ENCODE peak calls at places on chromosomes 1 and 21, in nine cellular contexts. P is activated CD4-positive, CD25-positive, alpha-beta regulatory T cell treated with anti-CD3 and anti-CD28 coated beads, Interleukin-2, amount 50 U/mL, for 72 hours; O is glutamatergic neuron; J is astrocyte of the spinal cord; I is NCI-H1105; N is SIG-M5; Q is H4; B is Daoy; U is naive thymus-derived CD4-positive, alpha-beta T cell. C is an unnamed sample.

GRCh38 chr1:24903560-24903954 is 26.5 kb downstream of the RUNX3 start:
- DNase-seq in P (peak), O (no peak), J (no peak), I (no peak), N (no peak), Q (no peak), B (no peak), U (no peak), C (no peak)

GRCh38 chr1:114105401-114105979 is 48.2 kb downstream of the SYT6 start:
- DNase-seq in P (no peak), O (no peak), J (no peak), I (no peak), N (no peak), Q (no peak), B (no peak), U (no peak), C (peak)

GRCh38 chr1:53175302-53175913 is 21.2 kb upstream of the CPT2 start:
- DNase-seq in P (no peak), O (no peak), J (peak), I (no peak), N (no peak), Q (no peak), B (peak), U (no peak), C (no peak)

GRCh38 chr1:220990417-220991337 is 111.4 kb downstream of the HLX start:
- DNase-seq in P (no peak), O (no peak), J (peak), I (no peak), N (no peak), Q (peak), B (peak), U (no peak), C (no peak)

GRCh38 chr1:42966688-42967609 is 8.3 kb upstream of the SLC2A1 start:
- DNase-seq in P (no peak), O (no peak), J (peak), I (peak), N (no peak), Q (peak), B (peak), U (no peak), C (peak)

GRCh38 chr1:202579806-202580205 is 130.4 kb downstream of the SYT2 start:
- DNase-seq in P (no peak), O (no peak), J (peak), I (no peak), N (no peak), Q (peak), B (peak), U (no peak), C (no peak)

GRCh38 chr1:178724734-178725602 is at the start of gene RALGPS2:
- DNase-seq in P (peak), O (peak), J (peak), I (peak), N (peak), Q (peak), B (peak), U (peak), C (peak)

GRCh38 chr1:978069-978834 is 3.6 kb downstream of the PERM1 start:
- DNase-seq in P (peak), O (no peak), J (no peak), I (no peak), N (no peak), Q (no peak), B (no peak), U (no peak), C (no peak)

GRCh38 chr1:77056525-77056924 is 162.7 kb downstream of the PIGK start:
- DNase-seq in P (no peak), O (no peak), J (no peak), I (no peak), N (no peak), Q (peak), B (peak), U (no peak), C (no peak)

GRCh38 chr1:233045591-233045990 is 95.2 kb downstream of the NTPCR start:
- DNase-seq in P (no peak), O (no peak), J (peak), I (no peak), N (no peak), Q (no peak), B (no peak), U (no peak), C (no peak)

GRCh38 chr1:84122780-84123382 is 21.2 kb upstream of the PRKACB start:
- DNase-seq in P (no peak), O (peak), J (peak), I (peak), N (no peak), Q (peak), B (peak), U (peak), C (peak)

GRCh38 chr1:94322696-94323095 is 85.3 kb upstream of the ARHGAP29 start:
- DNase-seq in P (no peak), O (no peak), J (no peak), I (no peak), N (no peak), Q (no peak), B (peak), U (no peak), C (no peak)

GRCh38 chr1:228368801-228369607 is 37.6 kb downstream of the TRIM11 start:
- DNase-seq in P (no peak), O (no peak), J (no peak), I (no peak), N (no peak), Q (no peak), B (no peak), U (no peak), C (no peak)

GRCh38 chr1:17844146-17844826 is 89.2 kb downstream of the ACTL8 start:
- DNase-seq in P (no peak), O (no peak), J (no peak), I (no peak), N (no peak), Q (no peak), B (no peak), U (no peak), C (peak)

GRCh38 chr1:13500806-13501205 is 13.0 kb downstream of the LRRC38 start:
- DNase-seq in P (no peak), O (no peak), J (no peak), I (no peak), N (no peak), Q (no peak), B (no peak), U (no peak), C (no peak)

GRCh38 chr1:155250633-155251449 is 4.4 kb downstream of the ENTREP3 start:
- DNase-seq in P (peak), O (peak), J (peak), I (peak), N (peak), Q (peak), B (peak), U (peak), C (peak)

GRCh38 chr21:18417361-18417760 is 13.8 kb upstream of the TMPRSS15 start:
- DNase-seq in P (no peak), O (no peak), J (no peak), I (no peak), N (no peak), Q (no peak), B (no peak), U (no peak), C (no peak)

GRCh38 chr1:230860617-230861384 is 7.5 kb downstream of the C1orf198 start:
- DNase-seq in P (no peak), O (no peak), J (no peak), I (no peak), N (no peak), Q (no peak), B (no peak), U (no peak), C (no peak)

GRCh38 chr1:235946570-235946981 is 79.9 kb upstream of the LYST start:
- DNase-seq in P (no peak), O (no peak), J (peak), I (no peak), N (peak), Q (peak), B (peak), U (no peak), C (no peak)

GRCh38 chr1:231934797-231935196 is 308.2 kb downstream of the DISC1 start:
- DNase-seq in P (no peak), O (no peak), J (no peak), I (no peak), N (no peak), Q (peak), B (peak), U (no peak), C (peak)

GRCh38 chr1:154729031-154729442 is 121.1 kb upstream of the ADAR start:
- DNase-seq in P (no peak), O (no peak), J (peak), I (no peak), N (no peak), Q (peak), B (peak), U (no peak), C (no peak)

GRCh38 chr21:34305605-34306235 is 58.1 kb upstream of the KCNE2 start:
- DNase-seq in P (no peak), O (no peak), J (no peak), I (no peak), N (no peak), Q (no peak), B (no peak), U (no peak), C (no peak)

GRCh38 chr1:59195151-59195550 is 101.7 kb upstream of the FGGY start:
- DNase-seq in P (no peak), O (no peak), J (peak), I (no peak), N (no peak), Q (no peak), B (no peak), U (no peak), C (no peak)

GRCh38 chr1:30988045-30988444 is 77.5 kb downstream of the PUM1 start:
- DNase-seq in P (no peak), O (no peak), J (no peak), I (no peak), N (no peak), Q (no peak), B (no peak), U (no peak), C (no peak)

C was measured in NCI-H2171.